ENCODE peak calls at places on chromosomes 2 and 18, in ten cellular contexts. X is NCI-H2081; O is colonic mucosa; G is bronchial epithelial cell; C is activated CD4-positive, alpha-beta memory T cell treated with anti-CD3 and anti-CD28 coated beads for 36 hours; Q is EL; Y is dorsolateral prefrontal cortex; J is HTR-8/SVneo; B is NCI-H1092; U is cardiac fibroblast. D is an unnamed sample.
A peak's percentile ranks its signal among the peaks of the same experiment; 100 is the strongest.

GRCh38 chr2:226703501-226703900 is 96.1 kb downstream of the IRS1 start:
- DNase-seq in J (no peak), Y (no peak), G (no peak), C (no peak), Q (no peak), O (no peak), X (no peak), B (no peak), U (no peak), D (no peak)

GRCh38 chr2:63788070-63788469 is 53.6 kb upstream of the UGP2 start:
- DNase-seq in J (no peak), X (no peak), Y (no peak), U (peak; percentile 92), B (no peak), Q (peak; percentile 62), C (no peak), O (no peak), G (peak; percentile 95), D (no peak)

GRCh38 chr2:232502513-232502900 is 14.9 kb upstream of the ECEL1 start:
- DNase-seq in J (no peak), U (no peak), Q (no peak), B (no peak), C (peak; percentile 30), O (no peak), X (no peak), G (no peak), Y (no peak), D (no peak)

GRCh38 chr18:44635546-44635945 is 45.1 kb upstream of the SETBP1 start:
- DNase-seq in U (no peak), Q (no peak), X (no peak), B (no peak), G (no peak), J (no peak), O (no peak), C (no peak), Y (no peak), D (no peak)

GRCh38 chr18:525066-525797 is 24.7 kb upstream of the COLEC12 start:
- DNase-seq in J (peak; percentile 63), B (no peak), Q (peak; percentile 81), Y (no peak), C (no peak), O (no peak), U (peak; percentile 87), X (no peak), G (peak; percentile 10), D (no peak)

GRCh38 chr2:65456074-65456473 is 23.7 kb upstream of the SPRED2 start:
- DNase-seq in O (no peak), J (peak; percentile 10), B (no peak), G (peak; percentile 85), X (no peak), U (peak; percentile 79), Y (no peak), C (no peak), Q (peak; percentile 74), D (no peak)

GRCh38 chr2:48749820-48750739 is 5.4 kb downstream of the LHCGR start:
- DNase-seq in G (peak; percentile 14), C (no peak), J (no peak), O (no peak), X (no peak), U (no peak), B (no peak), Q (peak; percentile 4), Y (no peak), D (no peak)

GRCh38 chr2:215143458-215143857 is 5.0 kb upstream of the ABCA12 start:
- DNase-seq in O (no peak), J (no peak), X (no peak), Q (no peak), Y (no peak), C (no peak), G (no peak), B (no peak), U (no peak), D (no peak)

GRCh38 chr2:17255071-17255470 is 263.2 kb downstream of the RAD51AP2 start:
- DNase-seq in Q (no peak), O (no peak), J (no peak), G (no peak), U (no peak), C (no peak), B (no peak), Y (no peak), X (no peak), D (no peak)

GRCh38 chr2:393711-394696 is 106.1 kb upstream of the ALKAL2 start:
- DNase-seq in O (no peak), Q (peak; percentile 39), C (peak; percentile 84), G (peak; percentile 41), X (no peak), J (peak; percentile 78), U (peak; percentile 6), B (peak; percentile 13), Y (peak; percentile 65), D (no peak)

GRCh38 chr18:37676276-37676675 is 110.7 kb upstream of the CELF4 start:
- DNase-seq in O (no peak), X (no peak), Q (no peak), C (no peak), Y (no peak), G (no peak), B (no peak), J (no peak), U (no peak), D (no peak)

GRCh38 chr2:80238692-80239469 is 65.7 kb downstream of the LRRTM1 start:
- DNase-seq in G (no peak), J (no peak), O (peak; percentile 63), U (peak; percentile 29), Y (no peak), X (no peak), Q (peak; percentile 53), B (no peak), C (peak; percentile 12), D (no peak)

GRCh38 chr2:8576525-8577157 is 105.2 kb upstream of the ID2 start:
- DNase-seq in X (no peak), Y (no peak), O (no peak), U (no peak), G (no peak), B (no peak), Q (no peak), J (no peak), C (peak; percentile 69), D (peak; percentile 39)

GRCh38 chr2:191836853-191837769 is 9.8 kb downstream of the CAVIN2 start:
- DNase-seq in O (no peak), Y (no peak), Q (no peak), X (no peak), B (no peak), U (peak; percentile 24), J (no peak), G (no peak), C (no peak), D (no peak)

GRCh38 chr2:102262218-102263129 is 48.9 kb upstream of the IL1RL1 start:
- DNase-seq in X (no peak), U (peak; percentile 59), O (no peak), Q (no peak), J (no peak), B (no peak), G (no peak), Y (no peak), C (no peak), D (no peak)

GRCh38 chr18:36912887-36913286 is 84.0 kb downstream of the KIAA1328 start:
- DNase-seq in O (no peak), J (no peak), G (no peak), B (no peak), U (no peak), X (no peak), Y (no peak), C (no peak), Q (no peak), D (no peak)

GRCh38 chr2:155310589-155310988 is 612.1 kb downstream of the KCNJ3 start:
- DNase-seq in B (no peak), Y (no peak), J (peak; percentile 1), X (peak; percentile 27), C (no peak), U (peak; percentile 54), Q (peak; percentile 11), G (peak; percentile 47), O (no peak), D (no peak)

GRCh38 chr2:128300151-128300550 is 18.5 kb downstream of the HS6ST1 start:
- DNase-seq in J (no peak), U (no peak), O (no peak), B (no peak), X (no peak), Q (no peak), Y (no peak), G (no peak), C (no peak), D (no peak)

GRCh38 chr18:69400253-69400975 is at the start of gene DOK6:
- DNase-seq in U (peak; percentile 62), Y (peak; percentile 60), O (peak; percentile 29), X (peak; percentile 79), J (no peak), Q (peak; percentile 4), C (peak; percentile 11), B (peak; percentile 86), G (peak; percentile 4), D (peak; percentile 79)

GRCh38 chr2:47198985-47199451 is 43.9 kb upstream of the STPG4 start:
- DNase-seq in G (peak; percentile 60), J (peak; percentile 89), U (peak; percentile 95), B (no peak), O (no peak), Q (peak; percentile 100), C (no peak), X (no peak), Y (no peak), D (no peak)

GRCh38 chr2:20600756-20601325 is 50.1 kb downstream of the HS1BP3 start:
- DNase-seq in O (no peak), Q (no peak), X (no peak), Y (no peak), B (no peak), U (peak; percentile 61), C (no peak), G (no peak), J (no peak), D (no peak)

GRCh38 chr18:62768172-62768943 is 53.0 kb downstream of the PHLPP1 start:
- DNase-seq in J (no peak), U (no peak), B (no peak), O (no peak), Y (no peak), C (no peak), X (peak; percentile 2), Q (no peak), G (no peak), D (no peak)

GRCh38 chr2:96826546-96827278 is 10.6 kb downstream of the CNNM3 start:
- DNase-seq in Q (no peak), U (no peak), X (no peak), B (no peak), J (no peak), Y (no peak), C (no peak), O (no peak), G (no peak), D (no peak)

GRCh38 chr18:40926679-40927078 is 1028.4 kb upstream of the PIK3C3 start:
- DNase-seq in X (no peak), Y (no peak), O (no peak), J (no peak), Q (no peak), C (no peak), B (no peak), U (no peak), G (no peak), D (no peak)

GRCh38 chr2:165634855-165635254 is 159.2 kb downstream of the GALNT3 start:
- DNase-seq in U (peak; percentile 15), Q (peak; percentile 6), C (no peak), B (peak; percentile 58), J (no peak), G (peak; percentile 30), Y (peak; percentile 89), O (no peak), X (peak; percentile 89), D (no peak)

GRCh38 chr2:95667480-95667879 is 75.7 kb downstream of the TRIM43 start:
- DNase-seq in Y (no peak), C (no peak), U (no peak), J (no peak), X (no peak), O (no peak), Q (no peak), G (no peak), B (no peak), D (no peak)

GRCh38 chr2:241867776-241868420 is 1.6 kb upstream of the RTP5 start:
- DNase-seq in O (no peak), B (no peak), X (no peak), Y (no peak), G (no peak), U (no peak), J (no peak), C (peak; percentile 74), Q (no peak), D (no peak)

GRCh38 chr18:77114564-77115391 is 17.8 kb downstream of the MBP start:
- DNase-seq in Q (peak; percentile 75), U (peak; percentile 85), J (no peak), Y (peak; percentile 72), X (no peak), B (no peak), O (peak; percentile 87), G (peak; percentile 100), C (peak; percentile 20), D (no peak)

D was measured in type B pancreatic cell.